ENCODE peak calls at places on chromosomes 5 and 9, in nine cellular contexts. E is body of pancreas, D is cardiac muscle cell, H is fibroblast of the aortic adventitia, T is GM06990, L is choroid plexus epithelial cell, C is fibroblast of pulmonary artery, Q is H1, O is coronary artery. X is an unnamed sample.

GRCh38 chr9:127523312-127523851 is 72.1 kb downstream of the LRSAM1 start:
- DNase-seq in E (peak; percentile 19), D (peak; percentile 54), H (peak; percentile 59), T (no peak), L (peak; percentile 67), C (peak; percentile 66), Q (peak; percentile 82), O (peak; percentile 70), X (no peak)

GRCh38 chr5:45402804-45403455 is 293.2 kb downstream of the HCN1 start:
- DNase-seq in E (no peak), D (no peak), H (no peak), T (no peak), L (no peak), C (no peak), Q (no peak), O (no peak), X (no peak)

GRCh38 chr5:98463676-98464075 is 309.8 kb upstream of the RGMB start:
- DNase-seq in E (no peak), D (no peak), H (no peak), T (no peak), L (no peak), C (no peak), Q (no peak), O (no peak), X (no peak)

GRCh38 chr9:117459941-117460340 is 45.1 kb upstream of the ASTN2 start:
- DNase-seq in E (no peak), D (no peak), H (no peak), T (no peak), L (no peak), C (no peak), Q (no peak), O (no peak), X (no peak)

GRCh38 chr5:9533096-9533495 is 12.8 kb downstream of the SEMA5A start:
- DNase-seq in E (no peak), D (no peak), H (peak; percentile 42), T (no peak), L (peak; percentile 70), C (no peak), Q (no peak), O (no peak), X (no peak)

GRCh38 chr9:8365029-8365428 is 565.5 kb upstream of the DMAC1 start:
- DNase-seq in E (no peak), D (peak; percentile 77), H (peak; percentile 76), T (no peak), L (peak; percentile 86), C (peak; percentile 81), Q (no peak), O (no peak), X (no peak)

GRCh38 chr5:32814620-32815019 is 103.5 kb downstream of the NPR3 start:
- DNase-seq in E (no peak), D (peak; percentile 14), H (peak; percentile 90), T (no peak), L (peak; percentile 72), C (peak; percentile 58), Q (no peak), O (no peak), X (no peak)

GRCh38 chr9:19577411-19577810 is 168.6 kb downstream of the ACER2 start:
- DNase-seq in E (no peak), D (no peak), H (no peak), T (no peak), L (no peak), C (no peak), Q (no peak), O (no peak), X (no peak)

GRCh38 chr5:58940446-58940845 is 357.6 kb downstream of the RAB3C start:
- DNase-seq in E (peak; percentile 65), D (peak; percentile 87), H (peak; percentile 50), T (no peak), L (peak; percentile 69), C (peak; percentile 78), Q (no peak), O (no peak), X (no peak)

GRCh38 chr5:11955386-11955785 is 51.1 kb upstream of the CTNND2 start:
- DNase-seq in E (no peak), D (no peak), H (no peak), T (no peak), L (peak; percentile 2), C (no peak), Q (no peak), O (no peak), X (no peak)

GRCh38 chr9:95801797-95802196 is 73.7 kb upstream of the ERCC6L2 start:
- DNase-seq in E (no peak), D (no peak), H (no peak), T (no peak), L (no peak), C (no peak), Q (no peak), O (no peak), X (no peak)

GRCh38 chr5:173547579-173547978 is 68.9 kb downstream of the BOD1 start:
- DNase-seq in E (no peak), D (peak; percentile 64), H (peak; percentile 22), T (peak; percentile 26), L (peak; percentile 58), C (peak; percentile 32), Q (no peak), O (no peak), X (no peak)

GRCh38 chr9:136078498-136079011 is 16.5 kb downstream of the NACC2 start:
- DNase-seq in E (no peak), D (no peak), H (no peak), T (peak; percentile 4), L (no peak), C (no peak), Q (no peak), O (no peak), X (no peak)

GRCh38 chr9:93964685-93965084 is 9.5 kb upstream of the BARX1 start:
- DNase-seq in E (no peak), D (no peak), H (no peak), T (no peak), L (no peak), C (no peak), Q (no peak), O (peak; percentile 46), X (peak; percentile 8)

DNA sequence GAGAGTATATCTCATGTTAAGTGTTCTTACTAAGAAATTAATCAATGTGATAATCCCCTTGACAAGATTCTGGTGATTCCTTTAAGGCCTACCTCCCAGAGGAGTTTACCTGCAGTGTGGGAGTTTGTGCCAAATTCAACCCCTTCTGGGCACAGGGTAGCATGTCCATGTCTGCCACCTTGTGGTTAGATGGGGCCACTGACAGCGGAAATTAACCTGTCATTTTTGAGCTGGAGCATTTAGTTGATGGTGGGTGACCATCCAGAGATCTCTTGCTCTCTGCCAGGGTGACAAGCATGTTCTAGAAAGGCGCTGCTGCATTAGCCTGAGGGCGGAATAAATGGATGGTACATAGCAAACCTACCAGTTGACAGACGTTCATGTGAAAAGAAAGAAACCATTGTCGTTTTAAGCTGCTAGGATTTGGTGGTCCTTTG is 132.2 kb downstream of the FBXO4 start:
- DNase-seq in E (peak; percentile 54), D (peak; percentile 30), H (peak; percentile 51), T (no peak), L (peak; percentile 55), C (peak; percentile 47), Q (peak; percentile 73), O (no peak), X (peak; percentile 59)
- TF ChIP-seq CTCF in E (peak; percentile 59), D (peak; percentile 69), H (peak; percentile 82), T (peak; percentile 86), L (peak; percentile 90), C (peak; percentile 89), Q (peak; percentile 82), O (peak; percentile 37), X (peak; percentile 55)

GRCh38 chr9:80285325-80285724 is 713.6 kb downstream of the TLE4 start:
- DNase-seq in E (no peak), D (peak; percentile 2), H (no peak), T (no peak), L (peak; percentile 71), C (peak; percentile 3), Q (no peak), O (no peak), X (no peak)
- TF ChIP-seq CTCF in E (no peak), D (peak; percentile 9), H (no peak), T (no peak), L (peak; percentile 70), C (peak; percentile 2), Q (no peak), O (no peak), X (no peak)

DNA sequence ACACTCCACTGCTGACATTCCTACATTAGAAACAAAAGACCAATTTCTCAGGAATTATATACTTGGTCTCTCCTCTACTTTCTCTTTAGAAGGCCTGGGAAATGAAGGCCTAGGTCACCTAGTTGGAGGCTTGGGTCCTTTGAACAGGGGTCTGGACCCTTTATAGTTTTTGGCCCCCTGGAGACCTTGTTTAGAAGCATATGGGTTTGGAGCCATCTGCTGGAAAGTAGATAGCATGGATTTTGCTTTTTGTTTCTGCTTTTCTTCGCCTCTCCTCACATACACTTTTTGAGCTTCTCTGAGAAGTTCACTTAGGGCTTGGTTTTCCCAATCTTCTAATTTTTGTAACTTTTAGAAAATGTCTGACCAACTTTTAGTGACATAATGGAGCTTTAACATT is 67.1 kb upstream of the CDK20 start:
- DNase-seq in E (no peak), D (peak; percentile 48), H (peak; percentile 53), T (no peak), L (peak; percentile 64), C (peak; percentile 26), Q (no peak), O (no peak), X (no peak)
- TF ChIP-seq CTCF in E (no peak), D (peak; percentile 61), H (peak; percentile 71), T (no peak), L (peak; percentile 79), C (peak; percentile 46), Q (no peak), O (no peak), X (no peak)

GRCh38 chr9:81562221-81563019 is 126.9 kb downstream of the TLE1 start:
- DNase-seq in E (peak; percentile 84), D (peak; percentile 84), H (peak; percentile 66), T (no peak), L (peak; percentile 72), C (peak; percentile 86), Q (no peak), O (no peak), X (no peak)

GRCh38 chr9:81563020-81563407 is 126.3 kb downstream of the TLE1 start:
- DNase-seq in E (no peak), D (no peak), H (no peak), T (no peak), L (no peak), C (no peak), Q (no peak), O (no peak), X (no peak)

GRCh38 chr9:81565144-81565543 is 124.2 kb downstream of the TLE1 start:
- DNase-seq in E (peak; percentile 32), D (no peak), H (no peak), T (no peak), L (no peak), C (no peak), Q (no peak), O (no peak), X (no peak)

GRCh38 chr9:81564632-81565031 is 124.7 kb downstream of the TLE1 start:
- DNase-seq in E (no peak), D (no peak), H (peak; percentile 83), T (no peak), L (no peak), C (no peak), Q (no peak), O (no peak), X (no peak)

DNA sequence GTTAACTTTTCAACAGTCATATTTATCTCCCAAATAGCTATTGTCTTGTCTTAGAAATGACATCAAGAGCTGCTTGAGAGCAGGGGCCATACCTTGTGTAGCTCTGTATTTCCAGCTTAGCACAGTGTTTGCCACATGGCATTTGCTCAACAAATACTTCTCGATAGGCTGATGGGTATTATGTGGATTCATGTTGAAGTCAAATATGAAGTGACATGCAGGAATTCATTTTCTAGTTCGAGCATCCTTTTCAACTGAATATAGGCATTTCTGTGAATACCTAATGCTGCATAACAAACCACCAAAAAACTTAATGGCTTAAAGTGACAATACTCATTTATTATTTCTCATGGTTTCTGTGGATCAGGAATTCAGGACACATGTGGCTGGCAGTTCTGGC is 125.6 kb downstream of the TLE1 start:
- DNase-seq in E (no peak), D (no peak), H (no peak), T (no peak), L (no peak), C (no peak), Q (no peak), O (no peak), X (no peak)
- TF ChIP-seq CTCF in E (no peak), D (no peak), H (no peak), T (no peak), L (no peak), C (no peak), Q (no peak), O (no peak), X (no peak)